ENCODE peak calls at places on chromosomes 3 and 15, in ten cellular contexts. One of them, this sample, is unnamed.

GRCh38 chr15:76253851-76254440 is 57.3 kb downstream of the ETFA start:
- DNase-seq in psoas muscle: no peak
- DNase-seq in hepatocyte: no peak
- DNase-seq in small intestine: no peak
- DNase-seq in upper lobe of right lung: no peak
- DNase-seq in transverse colon: no peak
- DNase-seq in SK-N-SH: no peak
- DNase-seq in uterus: no peak
- DNase-seq in mesendoderm: peak; percentile 95
- DNase-seq in left ventricle myocardium inferior: no peak
- DNase-seq in this sample: no peak

GRCh38 chr3:157120071-157120892 is 39.7 kb downstream of the CCNL1 start:
- DNase-seq in transverse colon: peak; percentile 71
- DNase-seq in small intestine: peak; percentile 92
- DNase-seq in SK-N-SH: no peak
- DNase-seq in hepatocyte: peak; percentile 68
- DNase-seq in mesendoderm: no peak
- DNase-seq in uterus: no peak
- DNase-seq in upper lobe of right lung: no peak
- DNase-seq in psoas muscle: no peak
- DNase-seq in left ventricle myocardium inferior: no peak
- DNase-seq in this sample: no peak

GRCh38 chr3:195031574-195032003 is 239.4 kb downstream of the XXYLT1 start:
- DNase-seq in psoas muscle: no peak
- DNase-seq in mesendoderm: peak; percentile 61
- DNase-seq in uterus: no peak
- DNase-seq in small intestine: no peak
- DNase-seq in transverse colon: no peak
- DNase-seq in upper lobe of right lung: peak; percentile 37
- DNase-seq in left ventricle myocardium inferior: no peak
- DNase-seq in SK-N-SH: no peak
- DNase-seq in hepatocyte: no peak
- DNase-seq in this sample: no peak

GRCh38 chr15:36598529-36599177 is 19.2 kb downstream of the CDIN1 start:
- DNase-seq in upper lobe of right lung: no peak
- DNase-seq in psoas muscle: no peak
- DNase-seq in small intestine: no peak
- DNase-seq in uterus: no peak
- DNase-seq in mesendoderm: no peak
- DNase-seq in left ventricle myocardium inferior: no peak
- DNase-seq in hepatocyte: no peak
- DNase-seq in transverse colon: no peak
- DNase-seq in SK-N-SH: no peak
- DNase-seq in this sample: peak; percentile 69

GRCh38 chr3:11498646-11499045 is 145.1 kb downstream of the VGLL4 start:
- DNase-seq in uterus: peak; percentile 42
- DNase-seq in transverse colon: peak; percentile 64
- DNase-seq in upper lobe of right lung: peak; percentile 75
- DNase-seq in small intestine: peak; percentile 66
- DNase-seq in hepatocyte: peak; percentile 31
- DNase-seq in left ventricle myocardium inferior: peak; percentile 68
- DNase-seq in SK-N-SH: no peak
- DNase-seq in mesendoderm: no peak
- DNase-seq in psoas muscle: peak; percentile 64
- DNase-seq in this sample: peak; percentile 40

GRCh38 chr3:110069641-110070538 is 732.5 kb upstream of the DPPA4 start:
- DNase-seq in transverse colon: no peak
- DNase-seq in hepatocyte: peak; percentile 46
- DNase-seq in small intestine: no peak
- DNase-seq in left ventricle myocardium inferior: no peak
- DNase-seq in mesendoderm: no peak
- DNase-seq in upper lobe of right lung: no peak
- DNase-seq in uterus: no peak
- DNase-seq in psoas muscle: no peak
- DNase-seq in SK-N-SH: no peak
- DNase-seq in this sample: peak; percentile 30

GRCh38 chr15:84570164-84570692 is 30.6 kb upstream of the ZSCAN2 start:
- DNase-seq in upper lobe of right lung: peak; percentile 83
- DNase-seq in psoas muscle: peak; percentile 81
- DNase-seq in transverse colon: peak; percentile 76
- DNase-seq in SK-N-SH: peak; percentile 70
- DNase-seq in left ventricle myocardium inferior: peak; percentile 65
- DNase-seq in small intestine: peak; percentile 53
- DNase-seq in mesendoderm: peak; percentile 30
- DNase-seq in hepatocyte: peak; percentile 52
- DNase-seq in uterus: peak; percentile 53
- DNase-seq in this sample: peak; percentile 75

GRCh38 chr3:141227752-141228151 is 3.9 kb upstream of the PXYLP1 start:
- DNase-seq in transverse colon: no peak
- DNase-seq in mesendoderm: no peak
- DNase-seq in upper lobe of right lung: no peak
- DNase-seq in SK-N-SH: peak; percentile 77
- DNase-seq in hepatocyte: peak; percentile 30
- DNase-seq in small intestine: no peak
- DNase-seq in left ventricle myocardium inferior: no peak
- DNase-seq in psoas muscle: no peak
- DNase-seq in uterus: no peak
- DNase-seq in this sample: peak; percentile 83

GRCh38 chr15:71440479-71441071 is 325.3 kb downstream of the THSD4 start:
- DNase-seq in psoas muscle: no peak
- DNase-seq in upper lobe of right lung: no peak
- DNase-seq in uterus: no peak
- DNase-seq in left ventricle myocardium inferior: no peak
- DNase-seq in transverse colon: no peak
- DNase-seq in small intestine: peak; percentile 79
- DNase-seq in SK-N-SH: peak; percentile 48
- DNase-seq in mesendoderm: peak; percentile 52
- DNase-seq in hepatocyte: peak; percentile 38
- DNase-seq in this sample: peak; percentile 82
- H3K4me1 ChIP-seq in psoas muscle: no peaks in the 10 kb centered on the region
- H3K4me1 ChIP-seq in upper lobe of right lung: peaks cover 13% of the 10 kb centered on the region
- H3K4me1 ChIP-seq in uterus: no peaks in the 10 kb centered on the region
- H3K4me1 ChIP-seq in left ventricle myocardium inferior: peaks cover 25% of the 10 kb centered on the region
- H3K4me1 ChIP-seq in transverse colon: no peaks in the 10 kb centered on the region
- H3K4me1 ChIP-seq in small intestine: no peaks in the 10 kb centered on the region
- H3K4me1 ChIP-seq in SK-N-SH: peaks cover 3% of the 10 kb centered on the region
- H3K4me1 ChIP-seq in mesendoderm: no peaks in the 10 kb centered on the region
- H3K4me1 ChIP-seq in hepatocyte: peaks cover 3% of the 10 kb centered on the region
- H3K4me1 ChIP-seq in this sample: peaks cover 8% of the 10 kb centered on the region

GRCh38 chr3:196790636-196791035 is 51.0 kb downstream of the PAK2 start:
- DNase-seq in transverse colon: no peak
- DNase-seq in SK-N-SH: no peak
- DNase-seq in upper lobe of right lung: no peak
- DNase-seq in mesendoderm: no peak
- DNase-seq in left ventricle myocardium inferior: no peak
- DNase-seq in hepatocyte: no peak
- DNase-seq in small intestine: no peak
- DNase-seq in psoas muscle: no peak
- DNase-seq in uterus: no peak
- DNase-seq in this sample: no peak
- H3K4me1 ChIP-seq in transverse colon: no peaks in the 10 kb centered on the region
- H3K4me1 ChIP-seq in SK-N-SH: peaks cover 17% of the 10 kb centered on the region
- H3K4me1 ChIP-seq in upper lobe of right lung: peaks cover 4% of the 10 kb centered on the region
- H3K4me1 ChIP-seq in mesendoderm: no peaks in the 10 kb centered on the region
- H3K4me1 ChIP-seq in left ventricle myocardium inferior: peaks cover 19% of the 10 kb centered on the region
- H3K4me1 ChIP-seq in hepatocyte: peaks cover 9% of the 10 kb centered on the region
- H3K4me1 ChIP-seq in small intestine: no peaks in the 10 kb centered on the region
- H3K4me1 ChIP-seq in psoas muscle: peaks cover 17% of the 10 kb centered on the region
- H3K4me1 ChIP-seq in uterus: no peaks in the 10 kb centered on the region
- H3K4me1 ChIP-seq in this sample: peaks cover 12% of the 10 kb centered on the region

GRCh38 chr3:129597792-129598381 is 8.6 kb downstream of the PLXND1 start:
- DNase-seq in hepatocyte: no peak
- DNase-seq in transverse colon: no peak
- DNase-seq in SK-N-SH: no peak
- DNase-seq in psoas muscle: no peak
- DNase-seq in small intestine: no peak
- DNase-seq in left ventricle myocardium inferior: no peak
- DNase-seq in mesendoderm: peak; percentile 93
- DNase-seq in upper lobe of right lung: no peak
- DNase-seq in uterus: no peak
- DNase-seq in this sample: peak; percentile 35
- H3K4me1 ChIP-seq in hepatocyte: peaks cover 52% of the 10 kb centered on the region
- H3K4me1 ChIP-seq in transverse colon: peaks cover 18% of the 10 kb centered on the region
- H3K4me1 ChIP-seq in SK-N-SH: peaks cover 2% of the 10 kb centered on the region
- H3K4me1 ChIP-seq in psoas muscle: peaks cover 66% of the 10 kb centered on the region
- H3K4me1 ChIP-seq in small intestine: peaks cover 4% of the 10 kb centered on the region
- H3K4me1 ChIP-seq in left ventricle myocardium inferior: peaks cover 98% of the 10 kb centered on the region
- H3K4me1 ChIP-seq in mesendoderm: peaks cover 38% of the 10 kb centered on the region
- H3K4me1 ChIP-seq in upper lobe of right lung: peaks cover 99% of the 10 kb centered on the region
- H3K4me1 ChIP-seq in uterus: peaks cover 22% of the 10 kb centered on the region
- H3K4me1 ChIP-seq in this sample: peaks cover 100% of the 10 kb centered on the region

GRCh38 chr15:58201536-58201935 is 63.4 kb downstream of the AQP9 start:
- DNase-seq in psoas muscle: no peak
- DNase-seq in small intestine: no peak
- DNase-seq in left ventricle myocardium inferior: no peak
- DNase-seq in hepatocyte: no peak
- DNase-seq in SK-N-SH: no peak
- DNase-seq in uterus: no peak
- DNase-seq in transverse colon: no peak
- DNase-seq in upper lobe of right lung: no peak
- DNase-seq in mesendoderm: no peak
- DNase-seq in this sample: peak; percentile 83
- H3K4me1 ChIP-seq in psoas muscle: no peaks in the 10 kb centered on the region
- H3K4me1 ChIP-seq in small intestine: no peaks in the 10 kb centered on the region
- H3K4me1 ChIP-seq in left ventricle myocardium inferior: no peaks in the 10 kb centered on the region
- H3K4me1 ChIP-seq in hepatocyte: no peaks in the 10 kb centered on the region
- H3K4me1 ChIP-seq in SK-N-SH: no peaks in the 10 kb centered on the region
- H3K4me1 ChIP-seq in uterus: no peaks in the 10 kb centered on the region
- H3K4me1 ChIP-seq in transverse colon: no peaks in the 10 kb centered on the region
- H3K4me1 ChIP-seq in upper lobe of right lung: no peaks in the 10 kb centered on the region
- H3K4me1 ChIP-seq in mesendoderm: no peaks in the 10 kb centered on the region
- H3K4me1 ChIP-seq in this sample: peaks cover 45% of the 10 kb centered on the region

DNA sequence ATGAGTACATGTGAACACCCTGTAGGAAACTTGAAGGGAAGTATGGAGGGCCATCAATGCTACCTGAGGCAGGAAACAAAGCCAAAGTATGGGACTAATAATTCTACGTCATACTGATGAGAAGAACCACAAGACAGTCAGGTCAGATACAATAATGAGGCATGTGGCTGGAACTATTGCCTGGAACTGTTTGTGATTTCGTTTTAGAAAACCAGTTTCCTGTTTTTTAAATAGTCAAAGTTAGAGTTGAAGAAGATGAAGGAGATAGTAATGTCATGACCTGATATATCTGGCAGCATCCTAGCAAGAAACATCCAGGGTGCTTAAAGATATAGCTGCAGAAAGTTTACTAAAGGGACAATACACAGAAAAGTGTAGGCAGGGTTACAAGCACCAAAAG is 302.3 kb upstream of the STT3B start:
- DNase-seq in uterus: no peak
- DNase-seq in upper lobe of right lung: no peak
- DNase-seq in small intestine: no peak
- DNase-seq in hepatocyte: no peak
- DNase-seq in SK-N-SH: no peak
- DNase-seq in transverse colon: no peak
- DNase-seq in psoas muscle: no peak
- DNase-seq in left ventricle myocardium inferior: no peak
- DNase-seq in mesendoderm: no peak
- DNase-seq in this sample: no peak
- H3K4me1 ChIP-seq in uterus: no peaks in the 10 kb centered on the region
- H3K4me1 ChIP-seq in upper lobe of right lung: peaks cover 6% of the 10 kb centered on the region
- H3K4me1 ChIP-seq in small intestine: no peaks in the 10 kb centered on the region
- H3K4me1 ChIP-seq in hepatocyte: no peaks in the 10 kb centered on the region
- H3K4me1 ChIP-seq in SK-N-SH: peaks cover 18% of the 10 kb centered on the region
- H3K4me1 ChIP-seq in transverse colon: no peaks in the 10 kb centered on the region
- H3K4me1 ChIP-seq in psoas muscle: no peaks in the 10 kb centered on the region
- H3K4me1 ChIP-seq in left ventricle myocardium inferior: no peaks in the 10 kb centered on the region
- H3K4me1 ChIP-seq in mesendoderm: no peaks in the 10 kb centered on the region
- H3K4me1 ChIP-seq in this sample: no peaks in the 10 kb centered on the region

DNA sequence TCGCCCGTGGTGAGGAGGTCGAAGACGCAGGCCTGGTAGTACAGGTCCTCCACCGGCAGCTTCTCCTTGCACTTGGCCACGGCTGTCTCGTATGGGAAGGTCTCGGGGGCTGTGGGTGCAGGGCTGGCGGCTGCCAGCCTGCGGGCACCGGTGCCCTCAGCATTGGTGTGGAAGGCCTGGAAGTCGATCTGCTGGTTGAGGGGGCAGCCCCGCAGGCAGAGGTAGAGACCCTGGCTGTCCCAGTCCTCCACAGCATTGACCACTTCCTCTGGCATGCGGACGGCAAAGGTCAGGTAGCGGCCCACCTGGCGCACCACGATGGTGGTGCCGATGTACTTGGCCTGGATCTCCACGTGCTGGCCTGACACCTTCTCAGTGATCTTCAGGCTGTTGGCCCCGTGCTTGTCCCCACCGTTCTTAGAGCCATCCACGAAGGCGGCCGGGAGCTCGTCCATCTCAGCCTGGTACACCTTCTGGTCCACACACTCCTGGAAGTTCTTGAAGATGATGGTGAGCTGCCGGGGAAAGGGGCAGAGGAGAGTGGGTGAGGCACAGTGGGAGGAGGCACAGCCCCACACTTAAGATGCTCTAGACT is 43.7 kb downstream of the RGMA start:
- DNase-seq in uterus: no peak
- DNase-seq in transverse colon: no peak
- DNase-seq in small intestine: no peak
- DNase-seq in upper lobe of right lung: peak; percentile 57
- DNase-seq in psoas muscle: peak; percentile 44
- DNase-seq in mesendoderm: no peak
- DNase-seq in hepatocyte: no peak
- DNase-seq in SK-N-SH: no peak
- DNase-seq in left ventricle myocardium inferior: no peak
- DNase-seq in this sample: no peak
- H3K4me1 ChIP-seq in uterus: no peaks in the 10 kb centered on the region
- H3K4me1 ChIP-seq in transverse colon: no peaks in the 10 kb centered on the region
- H3K4me1 ChIP-seq in small intestine: no peaks in the 10 kb centered on the region
- H3K4me1 ChIP-seq in upper lobe of right lung: peaks cover 16% of the 10 kb centered on the region
- H3K4me1 ChIP-seq in psoas muscle: no peaks in the 10 kb centered on the region
- H3K4me1 ChIP-seq in mesendoderm: no peaks in the 10 kb centered on the region
- H3K4me1 ChIP-seq in hepatocyte: no peaks in the 10 kb centered on the region
- H3K4me1 ChIP-seq in SK-N-SH: no peaks in the 10 kb centered on the region
- H3K4me1 ChIP-seq in left ventricle myocardium inferior: no peaks in the 10 kb centered on the region
- H3K4me1 ChIP-seq in this sample: no peaks in the 10 kb centered on the region

DNA sequence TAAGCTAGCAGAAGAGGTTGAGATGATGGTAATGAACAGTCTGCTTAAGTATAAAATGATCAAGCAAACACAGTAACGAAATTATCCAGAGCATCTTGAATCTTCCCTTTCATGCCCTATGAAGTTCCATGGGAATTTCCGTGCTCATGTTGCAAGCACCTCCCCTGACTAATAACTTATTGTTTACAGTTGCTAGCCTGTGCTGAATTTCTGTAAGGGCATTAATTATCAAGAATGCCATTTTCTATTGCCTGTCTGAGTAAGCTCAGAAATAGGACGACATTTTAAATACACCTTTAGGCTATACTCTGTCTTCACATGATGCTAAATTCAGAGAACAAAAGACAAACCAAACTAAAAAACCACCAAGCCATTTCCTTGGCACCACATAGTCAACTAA is 257.5 kb upstream of the LRTM1 start:
- DNase-seq in small intestine: no peak
- DNase-seq in left ventricle myocardium inferior: no peak
- DNase-seq in upper lobe of right lung: no peak
- DNase-seq in hepatocyte: no peak
- DNase-seq in mesendoderm: no peak
- DNase-seq in uterus: no peak
- DNase-seq in SK-N-SH: no peak
- DNase-seq in transverse colon: no peak
- DNase-seq in psoas muscle: no peak
- DNase-seq in this sample: peak; percentile 58
- H3K4me1 ChIP-seq in small intestine: no peaks in the 10 kb centered on the region
- H3K4me1 ChIP-seq in left ventricle myocardium inferior: no peaks in the 10 kb centered on the region
- H3K4me1 ChIP-seq in upper lobe of right lung: no peaks in the 10 kb centered on the region
- H3K4me1 ChIP-seq in hepatocyte: no peaks in the 10 kb centered on the region
- H3K4me1 ChIP-seq in mesendoderm: no peaks in the 10 kb centered on the region
- H3K4me1 ChIP-seq in uterus: no peaks in the 10 kb centered on the region
- H3K4me1 ChIP-seq in SK-N-SH: peaks cover 12% of the 10 kb centered on the region
- H3K4me1 ChIP-seq in transverse colon: no peaks in the 10 kb centered on the region
- H3K4me1 ChIP-seq in psoas muscle: no peaks in the 10 kb centered on the region
- H3K4me1 ChIP-seq in this sample: peaks cover 7% of the 10 kb centered on the region